ENCODE peak calls at places on chromosomes 2 and 18, in four cellular contexts. O, S, A and B are unnamed samples.

GRCh38 chr2:104872866-104873688 is 19.2 kb downstream of the POU3F3 start:
- DNase-seq in A (peak), S (peak), O (peak), B (peak)

GRCh38 chr2:234963785-234964615 is 12.2 kb downstream of the SH3BP4 start:
- DNase-seq in A (peak), O (peak), S (no peak), B (peak)

GRCh38 chr2:139478191-139478914 is 698.2 kb upstream of the NXPH2 start:
- DNase-seq in A (no peak), S (no peak), O (no peak), B (no peak)

GRCh38 chr2:31275976-31276375 is 42.0 kb downstream of the EHD3 start:
- DNase-seq in A (no peak), S (no peak), O (no peak), B (no peak)

GRCh38 chr2:229231885-229232284 is 39.2 kb downstream of the PID1 start:
- DNase-seq in O (no peak), A (no peak), S (no peak), B (peak)

GRCh38 chr18:10424576-10425314 is 29.7 kb upstream of the APCDD1 start:
- DNase-seq in A (no peak), S (no peak), O (peak), B (no peak)

GRCh38 chr18:11985532-11985931 is 4.2 kb downstream of the IMPA2 start:
- DNase-seq in O (no peak), A (peak), S (no peak), B (no peak)

GRCh38 chr2:67613227-67613626 is 216.1 kb downstream of the ETAA1 start:
- DNase-seq in A (no peak), O (no peak), S (no peak), B (no peak)

GRCh38 chr2:127170452-127171197 is 49.5 kb downstream of the CYP27C1 start:
- DNase-seq in S (no peak), A (no peak), O (no peak), B (no peak)